ENCODE peak calls at places on chromosomes 6 and 20, in five cellular contexts. H is Peyer's patch, D is ovary, M is heart left ventricle, Q is uterus. L is an unnamed sample.

GRCh38 chr6:121216928-121217327 is 117.4 kb downstream of the TBC1D32 start:
- DNase-seq in H (no peak), D (no peak), M (no peak), Q (no peak), L (no peak)

GRCh38 chr6:30724906-30725667 is 4.9 kb downstream of the TUBB start:
- DNase-seq in H (no peak), D (no peak), M (no peak), Q (no peak), L (no peak)

GRCh38 chr6:45737331-45738056 is 278.2 kb downstream of the CLIC5 start:
- DNase-seq in H (no peak), D (no peak), M (no peak), Q (no peak), L (no peak)

GRCh38 chr6:2818593-2818992 is 23.1 kb downstream of the SERPINB1 start:
- DNase-seq in H (no peak), D (no peak), M (no peak), Q (no peak), L (no peak)

GRCh38 chr20:50260480-50261221 is 70.0 kb downstream of the CEBPB start:
- DNase-seq in H (no peak), D (no peak), M (no peak), Q (no peak), L (no peak)

GRCh38 chr6:132053523-132053922 is 102.4 kb upstream of the CCN2 start:
- DNase-seq in H (no peak), D (no peak), M (no peak), Q (no peak), L (no peak)

GRCh38 chr20:56893206-56893605 is 264.1 kb downstream of the TFAP2C start:
- DNase-seq in H (no peak), D (no peak), M (no peak), Q (no peak), L (no peak)

GRCh38 chr6:14072084-14072483 is 45.5 kb upstream of the CD83 start:
- DNase-seq in H (no peak), D (no peak), M (no peak), Q (no peak), L (no peak)

GRCh38 chr6:93918258-93918657 is 498.9 kb upstream of the EPHA7 start:
- DNase-seq in H (no peak), D (no peak), M (no peak), Q (no peak), L (no peak)

GRCh38 chr6:52820198-52820597 is 16.6 kb upstream of the GSTA1 start:
- DNase-seq in H (no peak), D (no peak), M (no peak), Q (no peak), L (no peak)

GRCh38 chr6:36929607-36930006 is 24.9 kb upstream of the PI16 start:
- DNase-seq in H (no peak), D (no peak), M (no peak), Q (no peak), L (no peak)

GRCh38 chr6:169623975-169624374 is 77.9 kb downstream of the WDR27 start:
- DNase-seq in H (no peak), D (no peak), M (no peak), Q (no peak), L (no peak)
- H3K27ac ChIP-seq in H (no peak overlapping the region), D (no peak overlapping the region), M (no peak overlapping the region), Q (no peak overlapping the region), L (no peak overlapping the region)

GRCh38 chr6:33286946-33287914 is 1.8 kb downstream of the WDR46 start:
- DNase-seq in H (no peak), D (peak; percentile 41), M (no peak), Q (no peak), L (no peak)

GRCh38 chr6:33290459-33290858 is 1.1 kb downstream of the PFDN6 start:
- DNase-seq in H (no peak), D (peak; percentile 47), M (no peak), Q (no peak), L (no peak)

GRCh38 chr6:33288141-33288941 is 698 bp downstream of the WDR46 start:
- DNase-seq in H (no peak), D (peak; percentile 36), M (no peak), Q (no peak), L (no peak)

GRCh38 chr6:33288942-33289783 is at the start of the genes PFDN6 and WDR46:
- DNase-seq in H (peak; percentile 82), D (peak; percentile 75), M (peak; percentile 85), Q (peak; percentile 84), L (peak; percentile 95)

GRCh38 chr6:33289784-33290315 is 449 bp downstream of the PFDN6 start:
- DNase-seq in H (no peak), D (no peak), M (no peak), Q (no peak), L (no peak)
- TF ChIP-seq POLR2A in H (no peak), D (no peak), M (no peak), Q (no peak), L (no peak)

DNA sequence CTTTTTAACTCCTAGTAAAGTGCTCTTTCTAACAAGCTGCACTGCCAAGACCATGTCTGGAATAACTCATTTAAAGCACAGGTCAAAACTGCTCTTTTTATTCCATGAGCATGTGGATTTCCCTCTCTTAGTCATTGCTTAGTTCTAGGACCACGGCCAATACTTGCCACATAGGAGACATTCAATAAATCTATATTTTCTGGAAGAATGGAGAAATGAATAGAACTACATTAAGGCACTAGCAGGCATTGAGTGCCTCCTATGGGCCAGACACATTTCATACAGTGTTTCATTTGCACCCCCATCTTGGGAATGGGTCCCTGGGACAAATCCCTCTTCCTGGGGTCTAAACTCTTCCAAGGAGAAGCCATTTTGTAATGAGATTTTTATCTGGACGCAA is 552.8 kb upstream of the CITED2 start:
- DNase-seq in H (no peak), D (no peak), M (no peak), Q (peak; percentile 36), L (no peak)
- TF ChIP-seq CTCF in H (peak; percentile 49), D (no peak), M (no peak), Q (peak; percentile 12), L (no peak)

DNA sequence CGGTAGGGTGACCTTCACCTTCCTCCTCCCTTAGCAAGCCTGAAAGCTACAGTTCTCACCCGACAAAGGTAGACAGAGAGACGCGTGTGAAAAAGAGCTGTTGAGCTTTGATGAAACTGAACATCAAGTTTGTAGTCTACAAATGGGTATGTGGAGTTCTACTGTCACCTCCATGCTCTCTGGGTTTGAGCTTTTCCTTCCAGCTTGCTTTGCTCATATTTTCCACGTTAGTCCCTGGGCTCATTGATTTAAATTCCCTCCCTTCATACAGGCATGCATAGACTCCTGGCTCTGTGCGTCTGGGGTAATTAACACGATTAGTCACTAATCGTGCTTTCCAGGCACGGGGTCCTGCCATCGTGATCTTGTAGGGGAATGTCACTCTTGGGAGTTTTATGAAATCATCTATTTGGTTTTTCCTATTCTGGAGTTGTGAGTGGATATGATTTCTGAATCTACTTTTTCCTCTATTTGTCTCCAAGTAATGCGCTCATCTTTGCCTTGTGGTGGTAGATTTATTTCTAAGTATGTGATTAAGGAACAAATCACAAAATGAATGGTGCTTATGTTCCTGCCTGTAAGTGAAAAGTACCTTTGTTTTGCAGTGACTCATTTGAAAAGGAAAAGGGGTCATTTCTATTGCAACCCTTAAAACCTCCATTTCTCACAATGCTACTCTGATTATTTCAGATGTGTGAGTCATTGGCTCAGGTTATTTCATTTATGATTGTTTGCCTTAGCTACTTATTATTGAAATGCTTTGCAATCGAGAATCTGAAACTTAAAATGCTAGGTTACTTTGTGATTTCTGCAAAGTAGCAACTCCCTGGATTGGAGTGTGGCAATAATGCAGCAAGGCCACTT is 154.6 kb downstream of the ZDHHC14 start:
- DNase-seq in H (no peak), D (no peak), M (no peak), Q (peak; percentile 45), L (no peak)
- H3K27ac ChIP-seq in H (peak overlapping the region; percentile 71), D (no peak overlapping the region), M (peak overlapping the region; percentile 64), Q (peak overlapping the region; percentile 75), L (no peak overlapping the region)

GRCh38 chr20:35166242-35166830 is 5.5 kb upstream of the PROCR start:
- DNase-seq in H (no peak), D (peak; percentile 58), M (peak; percentile 75), Q (peak; percentile 75), L (peak; percentile 57)
- TF ChIP-seq POLR2A in H (no peak), D (no peak), M (no peak), Q (no peak), L (no peak)

DNA sequence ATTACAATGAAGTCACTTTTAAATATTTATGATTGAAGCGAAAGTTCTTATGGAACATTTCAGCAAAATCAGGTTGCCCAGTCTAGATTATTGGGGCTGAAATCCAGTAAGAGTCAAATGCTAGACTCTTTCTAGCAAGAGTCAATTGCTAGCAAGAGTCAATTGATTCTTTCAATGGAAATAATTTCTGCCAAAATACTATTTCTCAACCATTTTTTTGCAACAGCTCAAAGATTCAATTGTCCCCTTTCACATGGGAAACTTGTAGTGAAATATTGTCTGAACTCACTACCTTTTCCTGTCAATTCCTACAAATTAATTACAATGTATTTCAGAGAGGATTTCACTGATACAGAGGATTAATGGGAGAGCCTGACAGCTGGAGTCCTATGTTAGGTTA is 78.3 kb downstream of the MAP7 start:
- DNase-seq in H (no peak), D (no peak), M (no peak), Q (no peak), L (no peak)
- TF ChIP-seq CTCF in H (no peak), D (no peak), M (no peak), Q (no peak), L (no peak)

DNA sequence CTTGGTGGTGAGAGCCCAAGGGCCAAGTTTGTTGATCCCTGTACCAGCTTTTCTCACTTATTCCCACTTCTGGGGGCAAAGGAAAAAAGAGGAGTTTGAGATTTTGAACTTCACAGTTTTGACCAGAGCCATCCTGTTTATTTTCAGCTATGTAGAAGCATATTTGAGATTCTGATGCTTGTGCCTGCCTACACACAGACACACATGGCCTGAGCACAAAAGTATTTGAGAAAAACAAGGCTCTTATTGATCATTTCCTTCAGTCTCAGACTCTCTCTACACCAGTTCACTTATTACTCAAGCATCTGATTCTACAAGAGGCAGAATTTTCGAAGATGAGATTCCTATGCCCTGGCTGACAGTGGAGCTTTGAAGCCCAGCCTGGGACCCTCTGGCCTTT is 100.7 kb downstream of the TCP11 start:
- DNase-seq in H (no peak), D (no peak), M (no peak), Q (no peak), L (no peak)
- H3K27ac ChIP-seq in H (peak overlapping the region; percentile 5), D (no peak overlapping the region), M (peak overlapping the region; percentile 18), Q (no peak overlapping the region), L (no peak overlapping the region)

DNA sequence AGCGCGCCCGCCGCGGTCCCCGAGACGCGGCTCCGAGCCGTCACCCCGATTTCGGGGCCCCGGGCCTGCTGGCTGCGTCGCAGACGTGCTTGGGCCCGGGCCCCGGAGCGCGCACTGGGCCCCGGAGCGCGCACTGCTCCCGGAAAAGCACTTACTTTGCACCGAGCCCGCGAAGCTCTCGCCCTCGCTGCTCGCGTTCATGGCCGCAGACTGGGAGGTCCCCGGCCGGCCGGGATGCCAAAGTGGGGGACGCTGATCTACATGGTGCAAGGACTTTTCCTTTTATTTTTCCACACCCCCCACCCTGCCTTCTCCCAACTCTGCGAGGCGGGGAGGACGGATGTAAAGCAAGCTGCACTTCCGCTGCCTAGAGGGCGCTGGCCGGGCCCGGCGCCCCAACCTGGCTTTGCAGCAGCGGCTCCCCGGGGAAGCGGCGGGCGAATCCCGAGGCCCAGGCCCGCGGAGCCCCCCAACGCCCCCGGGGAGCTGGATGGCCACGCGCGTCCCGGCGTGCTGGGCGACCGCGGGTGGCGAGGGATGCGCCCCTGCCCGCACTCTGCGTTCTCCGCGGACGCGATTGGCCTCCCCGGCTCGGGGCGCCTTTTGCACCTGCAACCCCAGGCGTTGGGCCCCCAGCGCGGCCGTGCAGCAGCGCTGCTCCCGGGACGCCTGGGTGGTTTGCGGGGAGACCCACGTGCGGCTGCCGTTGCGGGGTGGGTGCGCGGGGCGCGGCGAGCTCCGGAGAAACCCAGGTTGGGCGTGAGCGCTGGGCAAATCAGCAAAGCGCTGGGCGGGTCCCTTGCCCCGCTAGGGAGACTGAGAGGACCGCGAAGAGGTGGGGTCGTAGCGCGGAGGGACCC is at the start of gene ZFP64:
- DNase-seq in H (peak; percentile 74), D (peak; percentile 74), M (peak; percentile 79), Q (peak; percentile 54), L (peak; percentile 86)
- TF ChIP-seq POLR2A in H (peak; percentile 41), D (no peak), M (peak; percentile 21), Q (peak; percentile 39), L (no peak)